ENCODE peak calls at places on chromosomes 4 and X, in six cellular contexts. A, J, D, L, T and M are unnamed samples.

GRCh38 chr4:147078875-147079658 is 133.4 kb upstream of the TTC29 start:
- DNase-seq in J (peak; percentile 14), A (peak; percentile 7), D (no peak), T (no peak), L (no peak), M (no peak)

GRCh38 chr4:182429896-182430295 is 186.7 kb downstream of the TENM3 start:
- DNase-seq in T (no peak), D (no peak), A (no peak), L (no peak), J (no peak), M (no peak)

GRCh38 chrX:67543818-67544217 is at the start of gene AR:
- DNase-seq in A (no peak), J (peak; percentile 87), T (no peak), L (peak; percentile 52), D (peak; percentile 80), M (no peak)

GRCh38 chr4:102696763-102697162 is 64.0 kb downstream of the MANBA start:
- DNase-seq in T (no peak), A (no peak), L (no peak), D (no peak), J (no peak), M (no peak)

GRCh38 chr4:140309124-140309870 is 64.1 kb upstream of the SCOC start:
- DNase-seq in A (peak; percentile 27), T (no peak), J (no peak), D (no peak), L (peak; percentile 59), M (no peak)

GRCh38 chr4:119286377-119287002 is 35.4 kb downstream of the FABP2 start:
- DNase-seq in D (no peak), L (peak; percentile 42), J (peak; percentile 43), T (no peak), A (peak; percentile 70), M (peak; percentile 6)

GRCh38 chrX:71147496-71148277 is 3.0 kb downstream of the NLGN3 start:
- DNase-seq in D (no peak), J (no peak), T (no peak), L (no peak), A (no peak), M (no peak)

GRCh38 chr4:71212216-71212615 is 126.6 kb upstream of the SLC4A4 start:
- DNase-seq in D (no peak), A (no peak), L (peak; percentile 33), T (no peak), J (no peak), M (no peak)

GRCh38 chr4:53788011-53788410 is 196.7 kb upstream of the LNX1 start:
- DNase-seq in T (no peak), J (no peak), D (no peak), L (no peak), A (no peak), M (no peak)

GRCh38 chr4:3862640-3863420 is 96.6 kb downstream of the ADRA2C start:
- DNase-seq in J (no peak), L (no peak), A (no peak), T (no peak), D (peak; percentile 72), M (no peak)

GRCh38 chr4:132384709-132385108 is 764.4 kb upstream of the PCDH10 start:
- DNase-seq in L (no peak), T (no peak), J (no peak), A (peak; percentile 42), D (no peak), M (no peak)

GRCh38 chr4:148542922-148543623 is 100.9 kb upstream of the NR3C2 start:
- DNase-seq in D (no peak), L (peak; percentile 17), A (peak; percentile 35), T (no peak), J (no peak), M (peak; percentile 20)

GRCh38 chrX:41664307-41665299 is 24.2 kb upstream of the GPR34 start:
- DNase-seq in T (no peak), J (no peak), D (no peak), L (no peak), A (no peak), M (no peak)

GRCh38 chr4:110296892-110297291 is 98.5 kb upstream of the ELOVL6 start:
- DNase-seq in D (no peak), L (no peak), T (no peak), A (peak; percentile 38), J (no peak), M (no peak)

GRCh38 chrX:109862386-109862910 is 129.4 kb upstream of the ACSL4 start:
- DNase-seq in D (no peak), T (no peak), L (no peak), A (no peak), J (no peak), M (no peak)

GRCh38 chr4:148786699-148787098 is 344.5 kb upstream of the NR3C2 start:
- DNase-seq in L (no peak), J (no peak), D (no peak), T (no peak), A (no peak), M (no peak)

GRCh38 chr4:11183358-11183745 is 245.3 kb downstream of the HS3ST1 start:
- DNase-seq in J (no peak), D (no peak), L (no peak), T (no peak), A (no peak), M (no peak)

GRCh38 chrX:72498782-72499181 is 73.9 kb downstream of the HDAC8 start:
- DNase-seq in A (peak; percentile 0), T (no peak), J (no peak), L (no peak), D (no peak), M (no peak)

GRCh38 chr4:1200425-1201035 is 28.1 kb upstream of the SPON2 start:
- DNase-seq in J (peak; percentile 19), L (peak; percentile 94), T (no peak), A (no peak), D (peak; percentile 44), M (peak; percentile 72)

GRCh38 chr4:8211737-8212581 is 12.9 kb downstream of the SH3TC1 start:
- DNase-seq in L (no peak), A (no peak), T (no peak), D (no peak), J (no peak), M (no peak)

GRCh38 chr4:118290951-118291350 is 61.9 kb downstream of the PRSS12 start:
- DNase-seq in A (no peak), J (no peak), T (no peak), L (no peak), D (no peak), M (no peak)